ENCODE peak calls at places on chromosome 17, in seven cellular contexts. One of them, this sample, is unnamed.

GRCh38 chr17:76612977-76613851 is 27.6 kb upstream of the ST6GALNAC2 start:
- DNase-seq in heart right ventricle: no peak
- DNase-seq in mesenchymal stem cell: no peak
- DNase-seq in CD4-positive, CD25-positive, alpha-beta regulatory T cell: no peak
- DNase-seq in fibroblast of lung: no peak
- DNase-seq in stomach: no peak
- DNase-seq in pancreas: no peak
- DNase-seq in this sample: peak; percentile 83

GRCh38 chr17:66810951-66811682 is 23.8 kb upstream of the CACNG5 start:
- DNase-seq in mesenchymal stem cell: no peak
- DNase-seq in CD4-positive, CD25-positive, alpha-beta regulatory T cell: no peak
- DNase-seq in fibroblast of lung: no peak
- DNase-seq in stomach: no peak
- DNase-seq in heart right ventricle: no peak
- DNase-seq in pancreas: no peak
- DNase-seq in this sample: no peak

GRCh38 chr17:39781814-39782213 is 44.1 kb downstream of the GRB7 start:
- DNase-seq in mesenchymal stem cell: no peak
- DNase-seq in CD4-positive, CD25-positive, alpha-beta regulatory T cell: no peak
- DNase-seq in stomach: no peak
- DNase-seq in heart right ventricle: no peak
- DNase-seq in pancreas: no peak
- DNase-seq in fibroblast of lung: no peak
- DNase-seq in this sample: no peak

GRCh38 chr17:38536661-38537060 is 69.1 kb downstream of the SRCIN1 start:
- DNase-seq in heart right ventricle: no peak
- DNase-seq in fibroblast of lung: no peak
- DNase-seq in pancreas: no peak
- DNase-seq in stomach: no peak
- DNase-seq in mesenchymal stem cell: no peak
- DNase-seq in CD4-positive, CD25-positive, alpha-beta regulatory T cell: no peak
- DNase-seq in this sample: no peak

GRCh38 chr17:51214920-51215319 is 44.9 kb downstream of the MBTD1 start:
- DNase-seq in pancreas: no peak
- DNase-seq in heart right ventricle: no peak
- DNase-seq in stomach: no peak
- DNase-seq in mesenchymal stem cell: no peak
- DNase-seq in fibroblast of lung: no peak
- DNase-seq in CD4-positive, CD25-positive, alpha-beta regulatory T cell: no peak
- DNase-seq in this sample: no peak

GRCh38 chr17:82588266-82589175 is 59.7 kb downstream of the WDR45B start:
- DNase-seq in pancreas: no peak
- DNase-seq in fibroblast of lung: no peak
- DNase-seq in mesenchymal stem cell: no peak
- DNase-seq in CD4-positive, CD25-positive, alpha-beta regulatory T cell: no peak
- DNase-seq in heart right ventricle: no peak
- DNase-seq in stomach: no peak
- DNase-seq in this sample: no peak

GRCh38 chr17:40124279-40125141 is 2.7 kb downstream of the MSL1 start:
- DNase-seq in fibroblast of lung: peak; percentile 57
- DNase-seq in heart right ventricle: no peak
- DNase-seq in CD4-positive, CD25-positive, alpha-beta regulatory T cell: no peak
- DNase-seq in stomach: no peak
- DNase-seq in mesenchymal stem cell: peak; percentile 55
- DNase-seq in pancreas: no peak
- DNase-seq in this sample: no peak

GRCh38 chr17:61048398-61049106 is 351.1 kb upstream of the TBX2 start:
- DNase-seq in fibroblast of lung: peak; percentile 8
- DNase-seq in pancreas: no peak
- DNase-seq in CD4-positive, CD25-positive, alpha-beta regulatory T cell: no peak
- DNase-seq in stomach: no peak
- DNase-seq in heart right ventricle: no peak
- DNase-seq in mesenchymal stem cell: peak; percentile 11
- DNase-seq in this sample: no peak

GRCh38 chr17:65489413-65490170 is 71.9 kb downstream of the AXIN2 start:
- DNase-seq in mesenchymal stem cell: no peak
- DNase-seq in fibroblast of lung: peak; percentile 32
- DNase-seq in stomach: no peak
- DNase-seq in CD4-positive, CD25-positive, alpha-beta regulatory T cell: no peak
- DNase-seq in heart right ventricle: no peak
- DNase-seq in pancreas: no peak
- DNase-seq in this sample: no peak

DNA sequence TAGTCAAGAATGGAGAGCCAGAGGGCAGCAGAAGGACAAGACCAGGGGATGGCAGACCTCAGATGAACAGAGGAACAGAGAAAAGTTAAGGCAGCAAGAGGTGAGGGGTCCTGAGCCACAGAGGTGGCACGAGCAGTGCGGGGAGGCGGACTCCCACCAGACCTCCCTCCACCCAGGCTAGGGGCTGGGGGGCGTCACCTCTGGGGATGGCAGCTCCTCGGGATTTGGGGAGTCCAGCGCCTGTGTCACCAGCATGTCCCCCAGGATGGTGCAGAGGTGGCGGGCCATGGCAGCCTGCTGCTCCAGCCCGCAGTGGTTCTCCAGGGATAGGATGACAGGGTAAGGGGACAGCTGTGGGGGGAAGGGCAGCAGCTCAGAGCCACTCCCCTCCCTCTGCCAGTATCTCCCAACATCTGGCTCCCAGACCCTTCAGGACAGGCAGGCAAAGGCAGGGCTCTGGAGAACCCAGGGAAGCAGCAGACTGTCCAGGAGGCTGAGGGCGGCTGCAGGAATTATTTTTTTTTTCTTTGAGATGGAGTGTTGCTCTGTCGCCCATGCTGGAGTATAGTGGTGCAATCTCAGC is 15.8 kb downstream of the PLCD3 start:
- DNase-seq in stomach: no peak
- DNase-seq in fibroblast of lung: no peak
- DNase-seq in mesenchymal stem cell: no peak
- DNase-seq in CD4-positive, CD25-positive, alpha-beta regulatory T cell: no peak
- DNase-seq in pancreas: no peak
- DNase-seq in heart right ventricle: no peak
- DNase-seq in this sample: no peak
- H3K27me3 ChIP-seq in stomach: no peaks in the 10 kb centered on the region
- H3K27me3 ChIP-seq in fibroblast of lung: no peaks in the 10 kb centered on the region
- H3K27me3 ChIP-seq in mesenchymal stem cell: no peaks in the 10 kb centered on the region
- H3K27me3 ChIP-seq in CD4-positive, CD25-positive, alpha-beta regulatory T cell: no peaks in the 10 kb centered on the region
- H3K27me3 ChIP-seq in pancreas: no peaks in the 10 kb centered on the region
- H3K27me3 ChIP-seq in heart right ventricle: no peaks in the 10 kb centered on the region
- H3K27me3 ChIP-seq in this sample: no peaks in the 10 kb centered on the region

GRCh38 chr17:79977711-79978544 is 57.7 kb downstream of the TBC1D16 start:
- DNase-seq in pancreas: no peak
- DNase-seq in mesenchymal stem cell: no peak
- DNase-seq in fibroblast of lung: no peak
- DNase-seq in CD4-positive, CD25-positive, alpha-beta regulatory T cell: no peak
- DNase-seq in heart right ventricle: no peak
- DNase-seq in stomach: no peak
- DNase-seq in this sample: peak; percentile 48
- H3K36me3 ChIP-seq in pancreas: no peaks in the 10 kb centered on the region
- H3K36me3 ChIP-seq in mesenchymal stem cell: peaks cover 27% of the 10 kb centered on the region
- H3K36me3 ChIP-seq in fibroblast of lung: no peaks in the 10 kb centered on the region
- H3K36me3 ChIP-seq in CD4-positive, CD25-positive, alpha-beta regulatory T cell: no peaks in the 10 kb centered on the region
- H3K36me3 ChIP-seq in heart right ventricle: peaks cover 13% of the 10 kb centered on the region
- H3K36me3 ChIP-seq in stomach: peaks cover 13% of the 10 kb centered on the region
- H3K36me3 ChIP-seq in this sample: peaks cover 51% of the 10 kb centered on the region

GRCh38 chr17:41679740-41680425 is 8.8 kb upstream of the EIF1 start:
- DNase-seq in CD4-positive, CD25-positive, alpha-beta regulatory T cell: no peak
- DNase-seq in heart right ventricle: no peak
- DNase-seq in fibroblast of lung: no peak
- DNase-seq in pancreas: no peak
- DNase-seq in mesenchymal stem cell: no peak
- DNase-seq in stomach: no peak
- DNase-seq in this sample: no peak

GRCh38 chr17:41680426-41681040 is 8.2 kb upstream of the EIF1 start:
- DNase-seq in CD4-positive, CD25-positive, alpha-beta regulatory T cell: no peak
- DNase-seq in pancreas: no peak
- DNase-seq in mesenchymal stem cell: no peak
- DNase-seq in stomach: no peak
- DNase-seq in heart right ventricle: no peak
- DNase-seq in fibroblast of lung: no peak
- DNase-seq in this sample: no peak

GRCh38 chr17:41678411-41678906 is 10.2 kb upstream of the EIF1 start:
- DNase-seq in heart right ventricle: no peak
- DNase-seq in CD4-positive, CD25-positive, alpha-beta regulatory T cell: no peak
- DNase-seq in stomach: no peak
- DNase-seq in pancreas: no peak
- DNase-seq in mesenchymal stem cell: peak; percentile 75
- DNase-seq in fibroblast of lung: no peak
- DNase-seq in this sample: no peak

GRCh38 chr17:41681776-41682175 is 6.9 kb upstream of the EIF1 start:
- DNase-seq in heart right ventricle: no peak
- DNase-seq in stomach: no peak
- DNase-seq in pancreas: no peak
- DNase-seq in CD4-positive, CD25-positive, alpha-beta regulatory T cell: no peak
- DNase-seq in fibroblast of lung: no peak
- DNase-seq in mesenchymal stem cell: no peak
- DNase-seq in this sample: no peak

GRCh38 chr17:41678907-41679739 is 9.6 kb upstream of the EIF1 start:
- DNase-seq in stomach: no peak
- DNase-seq in heart right ventricle: peak; percentile 53
- DNase-seq in CD4-positive, CD25-positive, alpha-beta regulatory T cell: peak; percentile 98
- DNase-seq in mesenchymal stem cell: peak; percentile 82
- DNase-seq in fibroblast of lung: peak; percentile 41
- DNase-seq in pancreas: no peak
- DNase-seq in this sample: no peak
- H3K27ac ChIP-seq in stomach: peak overlapping the region; percentile 49
- H3K27ac ChIP-seq in heart right ventricle: peak overlapping the region; percentile 80
- H3K27ac ChIP-seq in CD4-positive, CD25-positive, alpha-beta regulatory T cell: peak overlapping the region; percentile 85
- H3K27ac ChIP-seq in mesenchymal stem cell: peak overlapping the region; percentile 98
- H3K27ac ChIP-seq in fibroblast of lung: peak overlapping the region; percentile 61
- H3K27ac ChIP-seq in pancreas: peak overlapping the region; percentile 47
- H3K27ac ChIP-seq in this sample: no peak overlapping the region

GRCh38 chr17:48621410-48622387 is 4.5 kb downstream of the HOXB9 start:
- DNase-seq in mesenchymal stem cell: peak; percentile 67
- DNase-seq in pancreas: no peak
- DNase-seq in stomach: no peak
- DNase-seq in fibroblast of lung: no peak
- DNase-seq in CD4-positive, CD25-positive, alpha-beta regulatory T cell: no peak
- DNase-seq in heart right ventricle: no peak
- DNase-seq in this sample: no peak
- H3K27me3 ChIP-seq in mesenchymal stem cell: peaks cover 93% of the 10 kb centered on the region
- H3K27me3 ChIP-seq in pancreas: peaks cover 36% of the 10 kb centered on the region
- H3K27me3 ChIP-seq in stomach: peaks cover 100% of the 10 kb centered on the region
- H3K27me3 ChIP-seq in fibroblast of lung: peaks cover 93% of the 10 kb centered on the region
- H3K27me3 ChIP-seq in CD4-positive, CD25-positive, alpha-beta regulatory T cell: peaks cover 42% of the 10 kb centered on the region
- H3K27me3 ChIP-seq in heart right ventricle: peaks cover 100% of the 10 kb centered on the region
- H3K27me3 ChIP-seq in this sample: peaks cover 99% of the 10 kb centered on the region

GRCh38 chr17:19911033-19911432 is 43.3 kb upstream of the ULK2 start:
- DNase-seq in mesenchymal stem cell: no peak
- DNase-seq in fibroblast of lung: no peak
- DNase-seq in stomach: no peak
- DNase-seq in pancreas: no peak
- DNase-seq in CD4-positive, CD25-positive, alpha-beta regulatory T cell: no peak
- DNase-seq in heart right ventricle: no peak
- DNase-seq in this sample: no peak
- H3K36me3 ChIP-seq in mesenchymal stem cell: peaks cover 89% of the 10 kb centered on the region
- H3K36me3 ChIP-seq in fibroblast of lung: peaks cover 2% of the 10 kb centered on the region
- H3K36me3 ChIP-seq in stomach: peaks cover 100% of the 10 kb centered on the region
- H3K36me3 ChIP-seq in pancreas: peaks cover 10% of the 10 kb centered on the region
- H3K36me3 ChIP-seq in CD4-positive, CD25-positive, alpha-beta regulatory T cell: peaks cover 72% of the 10 kb centered on the region
- H3K36me3 ChIP-seq in heart right ventricle: peaks cover 100% of the 10 kb centered on the region
- H3K36me3 ChIP-seq in this sample: peaks cover 75% of the 10 kb centered on the region

This sample was measured in WERI-Rb-1.